ENCODE peak calls at places on chromosomes 4 and X, in seven cellular contexts. One of them, this sample, is unnamed.

GRCh38 chr4:162727232-162727631 is 439.5 kb downstream of the NAF1 start:
- DNase-seq in GM19239: no peak
- DNase-seq in WERI-Rb-1: no peak
- DNase-seq in renal cortical epithelial cell: no peak
- DNase-seq in NCI-H1092 treated with DMSO at 0.1 percent for 48 hours: no peak
- DNase-seq in RCC 7860: no peak
- DNase-seq in keratinocyte: no peak
- DNase-seq in this sample: no peak

GRCh38 chrX:1027133-1027532 is 185.3 kb downstream of the CRLF2 start:
- DNase-seq in WERI-Rb-1: no peak
- DNase-seq in RCC 7860: no peak
- DNase-seq in GM19239: no peak
- DNase-seq in NCI-H1092 treated with DMSO at 0.1 percent for 48 hours: no peak
- DNase-seq in keratinocyte: no peak
- DNase-seq in renal cortical epithelial cell: no peak
- DNase-seq in this sample: peak; percentile 29

GRCh38 chr4:10715696-10716095 is 31.1 kb upstream of the CLNK start:
- DNase-seq in RCC 7860: no peak
- DNase-seq in renal cortical epithelial cell: no peak
- DNase-seq in NCI-H1092 treated with DMSO at 0.1 percent for 48 hours: no peak
- DNase-seq in WERI-Rb-1: no peak
- DNase-seq in GM19239: no peak
- DNase-seq in keratinocyte: no peak
- DNase-seq in this sample: no peak

GRCh38 chr4:18389118-18389517 is 367.6 kb upstream of the LCORL start:
- DNase-seq in keratinocyte: no peak
- DNase-seq in NCI-H1092 treated with DMSO at 0.1 percent for 48 hours: peak; percentile 62
- DNase-seq in WERI-Rb-1: no peak
- DNase-seq in GM19239: no peak
- DNase-seq in renal cortical epithelial cell: no peak
- DNase-seq in RCC 7860: no peak
- DNase-seq in this sample: no peak

GRCh38 chr4:133372699-133373098 is 223.6 kb downstream of the PCDH10 start:
- DNase-seq in renal cortical epithelial cell: no peak
- DNase-seq in NCI-H1092 treated with DMSO at 0.1 percent for 48 hours: no peak
- DNase-seq in GM19239: no peak
- DNase-seq in RCC 7860: no peak
- DNase-seq in WERI-Rb-1: no peak
- DNase-seq in keratinocyte: no peak
- DNase-seq in this sample: no peak

GRCh38 chrX:50448565-50448964 is 22.1 kb downstream of the DGKK start:
- DNase-seq in GM19239: no peak
- DNase-seq in WERI-Rb-1: no peak
- DNase-seq in RCC 7860: peak; percentile 37
- DNase-seq in NCI-H1092 treated with DMSO at 0.1 percent for 48 hours: no peak
- DNase-seq in renal cortical epithelial cell: peak; percentile 76
- DNase-seq in keratinocyte: no peak
- DNase-seq in this sample: no peak

GRCh38 chr4:106041294-106042002 is 146.2 kb downstream of the NPNT start:
- DNase-seq in RCC 7860: no peak
- DNase-seq in NCI-H1092 treated with DMSO at 0.1 percent for 48 hours: no peak
- DNase-seq in GM19239: no peak
- DNase-seq in renal cortical epithelial cell: no peak
- DNase-seq in WERI-Rb-1: no peak
- DNase-seq in keratinocyte: no peak
- DNase-seq in this sample: no peak

GRCh38 chr4:163895369-163896005 is 401.0 kb downstream of the TMA16 start:
- DNase-seq in renal cortical epithelial cell: no peak
- DNase-seq in WERI-Rb-1: peak; percentile 49
- DNase-seq in RCC 7860: no peak
- DNase-seq in keratinocyte: no peak
- DNase-seq in NCI-H1092 treated with DMSO at 0.1 percent for 48 hours: no peak
- DNase-seq in GM19239: no peak
- DNase-seq in this sample: no peak

GRCh38 chr4:41095973-41096372 is 118.4 kb downstream of the APBB2 start:
- DNase-seq in RCC 7860: no peak
- DNase-seq in WERI-Rb-1: no peak
- DNase-seq in GM19239: no peak
- DNase-seq in keratinocyte: no peak
- DNase-seq in renal cortical epithelial cell: peak; percentile 52
- DNase-seq in NCI-H1092 treated with DMSO at 0.1 percent for 48 hours: no peak
- DNase-seq in this sample: no peak

GRCh38 chrX:78708171-78708570 is 39.3 kb upstream of the LPAR4 start:
- DNase-seq in keratinocyte: no peak
- DNase-seq in GM19239: no peak
- DNase-seq in RCC 7860: peak; percentile 9
- DNase-seq in WERI-Rb-1: peak; percentile 11
- DNase-seq in NCI-H1092 treated with DMSO at 0.1 percent for 48 hours: no peak
- DNase-seq in renal cortical epithelial cell: peak; percentile 30
- DNase-seq in this sample: peak; percentile 5

GRCh38 chr4:107711831-107712230 is 8.2 kb downstream of the PAPSS1 start:
- DNase-seq in GM19239: no peak
- DNase-seq in NCI-H1092 treated with DMSO at 0.1 percent for 48 hours: no peak
- DNase-seq in WERI-Rb-1: no peak
- DNase-seq in RCC 7860: no peak
- DNase-seq in renal cortical epithelial cell: peak; percentile 52
- DNase-seq in keratinocyte: no peak
- DNase-seq in this sample: no peak

This sample was measured in GM10248.